ENCODE peak calls at places on chromosomes 1 and 21, in nine cellular contexts. O is WERI-Rb-1; V is amniotic stem cell; M is dorsolateral prefrontal cortex; N is fibroblast of pulmonary artery; W is T-helper 2 cell; K is activated CD4-positive, alpha-beta T cell treated with anti-CD3 and anti-CD28 coated beads, Interleukin-2, amount 50 U/mL, for 1 hour; X is NCI-H1417; T is left lung. C is an unnamed sample.

GRCh38 chr1:53899206-53899628 is 5.2 kb downstream of the DIO1 start:
- DNase-seq in V (no peak), X (no peak), M (no peak), W (no peak), N (peak), O (no peak), T (peak), K (no peak), C (no peak)

GRCh38 chr21:44932366-44933181 is 7.3 kb upstream of the SLX9 start:
- DNase-seq in M (no peak), V (no peak), W (peak), X (no peak), T (no peak), O (peak), K (peak), N (no peak), C (peak)

GRCh38 chr21:44793269-44794030 is 8.2 kb downstream of the UBE2G2 start:
- DNase-seq in X (peak), V (no peak), W (no peak), M (peak), O (peak), T (peak), K (peak), N (peak), C (peak)

GRCh38 chr1:153775432-153776311 is 465 bp downstream of the SLC27A3 start:
- DNase-seq in O (peak), W (peak), K (peak), M (peak), V (peak), X (peak), N (peak), T (peak), C (peak)

GRCh38 chr1:16076003-16076870 is 2.8 kb upstream of the FAM131C start:
- DNase-seq in N (peak), M (no peak), K (no peak), W (no peak), V (peak), O (no peak), T (no peak), X (no peak), C (no peak)

GRCh38 chr1:207181838-207182237 is 77.8 kb downstream of the C4BPA start:
- DNase-seq in N (peak), X (no peak), V (no peak), T (no peak), O (no peak), M (no peak), K (no peak), W (no peak), C (no peak)

GRCh38 chr1:67103548-67103947 is 31.2 kb downstream of the C1orf141 start:
- DNase-seq in O (no peak), N (no peak), T (no peak), M (no peak), W (no peak), V (no peak), K (no peak), X (no peak), C (no peak)

GRCh38 chr1:77475631-77476030 is 193.8 kb downstream of the AK5 start:
- DNase-seq in W (no peak), X (no peak), O (no peak), V (no peak), K (no peak), T (no peak), N (no peak), M (no peak), C (no peak)

GRCh38 chr1:39590546-39590945 is 14.0 kb upstream of the PABPC4 start:
- DNase-seq in V (no peak), M (no peak), X (no peak), O (no peak), T (no peak), W (no peak), K (no peak), N (peak), C (no peak)

GRCh38 chr1:28582248-28582615 is 9.8 kb upstream of the RAB42 start:
- DNase-seq in K (no peak), O (no peak), V (no peak), T (no peak), M (no peak), X (no peak), N (peak), W (no peak), C (peak)

GRCh38 chr1:182200025-182200814 is 138.7 kb upstream of the ZNF648 start:
- DNase-seq in V (no peak), M (no peak), N (no peak), T (no peak), X (no peak), O (no peak), K (no peak), W (no peak), C (peak)

GRCh38 chr21:43928230-43928607 is 63.2 kb downstream of the AGPAT3 start:
- DNase-seq in V (no peak), X (no peak), K (no peak), W (no peak), T (no peak), N (no peak), O (no peak), M (no peak), C (no peak)

GRCh38 chr1:234941711-234942320 is 186.8 kb downstream of the TOMM20 start:
- DNase-seq in K (no peak), V (no peak), M (no peak), N (no peak), X (no peak), W (no peak), O (no peak), T (no peak), C (no peak)

GRCh38 chr1:219660666-219661463 is 48.0 kb upstream of the ZC3H11B start:
- DNase-seq in X (no peak), K (no peak), V (peak), W (no peak), M (peak), O (peak), T (peak), N (peak), C (peak)

GRCh38 chr1:23763040-23763577 is 15.1 kb upstream of the PITHD1 start:
- DNase-seq in O (no peak), K (no peak), W (no peak), T (no peak), M (no peak), V (no peak), X (no peak), N (no peak), C (peak)